ENCODE peak calls at places on chromosome 22, in six cellular contexts. One of them, this sample, is unnamed.

GRCh38 chr22:40922484-40923303 is 28.5 kb upstream of the RBX1 start:
- DNase-seq in neuronal stem cell: peak; percentile 42
- DNase-seq in mesenchymal stem cell: peak; percentile 74
- DNase-seq in IMR-90: peak; percentile 72
- DNase-seq in trophoblast cell: peak; percentile 91
- DNase-seq in H1: no peak
- DNase-seq in this sample: peak; percentile 43

GRCh38 chr22:21567456-21568206 is at the start of gene UBE2L3:
- DNase-seq in IMR-90: peak; percentile 74
- DNase-seq in mesenchymal stem cell: peak; percentile 88
- DNase-seq in trophoblast cell: peak; percentile 82
- DNase-seq in neuronal stem cell: peak; percentile 80
- DNase-seq in H1: peak; percentile 91
- DNase-seq in this sample: peak; percentile 94

GRCh38 chr22:44901301-44901700 is 108.5 kb downstream of the PHF21B start:
- DNase-seq in IMR-90: peak; percentile 13
- DNase-seq in neuronal stem cell: no peak
- DNase-seq in mesenchymal stem cell: peak; percentile 1
- DNase-seq in trophoblast cell: no peak
- DNase-seq in H1: no peak
- DNase-seq in this sample: peak; percentile 16

GRCh38 chr22:32788884-32789624 is 12.5 kb upstream of the TIMP3 start:
- DNase-seq in H1: no peak
- DNase-seq in mesenchymal stem cell: no peak
- DNase-seq in neuronal stem cell: no peak
- DNase-seq in trophoblast cell: peak; percentile 83
- DNase-seq in IMR-90: peak; percentile 72
- DNase-seq in this sample: peak; percentile 37

GRCh38 chr22:32411388-32411787 is 659 bp downstream of the RTCB start:
- DNase-seq in IMR-90: peak; percentile 40
- DNase-seq in H1: no peak
- DNase-seq in trophoblast cell: peak; percentile 71
- DNase-seq in neuronal stem cell: no peak
- DNase-seq in mesenchymal stem cell: peak; percentile 53
- DNase-seq in this sample: peak; percentile 44

GRCh38 chr22:42743501-42743991 is 22.9 kb upstream of the A4GALT start:
- DNase-seq in mesenchymal stem cell: peak; percentile 73
- DNase-seq in H1: no peak
- DNase-seq in IMR-90: no peak
- DNase-seq in neuronal stem cell: no peak
- DNase-seq in trophoblast cell: no peak
- DNase-seq in this sample: no peak

GRCh38 chr22:43951966-43952365 is 3.3 kb upstream of the SAMM50 start:
- DNase-seq in trophoblast cell: no peak
- DNase-seq in neuronal stem cell: no peak
- DNase-seq in IMR-90: no peak
- DNase-seq in mesenchymal stem cell: no peak
- DNase-seq in H1: peak; percentile 52
- DNase-seq in this sample: peak; percentile 2

GRCh38 chr22:16838073-16838472 is 12.9 kb upstream of the XKR3 start:
- DNase-seq in trophoblast cell: no peak
- DNase-seq in mesenchymal stem cell: no peak
- DNase-seq in neuronal stem cell: no peak
- DNase-seq in H1: no peak
- DNase-seq in IMR-90: no peak
- DNase-seq in this sample: no peak

GRCh38 chr22:42313804-42314581 is 43.5 kb upstream of the TCF20 start:
- DNase-seq in IMR-90: peak; percentile 54
- DNase-seq in mesenchymal stem cell: peak; percentile 86
- DNase-seq in trophoblast cell: peak; percentile 99
- DNase-seq in H1: peak; percentile 78
- DNase-seq in neuronal stem cell: peak; percentile 45
- DNase-seq in this sample: peak; percentile 94

GRCh38 chr22:36144886-36145541 is 15.5 kb downstream of the APOL3 start:
- DNase-seq in mesenchymal stem cell: peak; percentile 81
- DNase-seq in H1: peak; percentile 73
- DNase-seq in neuronal stem cell: peak; percentile 42
- DNase-seq in trophoblast cell: peak; percentile 77
- DNase-seq in IMR-90: peak; percentile 69
- DNase-seq in this sample: peak; percentile 90

GRCh38 chr22:44201556-44202129 is 20.9 kb downstream of the PARVG start:
- DNase-seq in IMR-90: no peak
- DNase-seq in trophoblast cell: no peak
- DNase-seq in H1: no peak
- DNase-seq in mesenchymal stem cell: no peak
- DNase-seq in neuronal stem cell: no peak
- DNase-seq in this sample: no peak

GRCh38 chr22:31692186-31692886 is 30.3 kb upstream of the PISD start:
- DNase-seq in IMR-90: peak; percentile 68
- DNase-seq in mesenchymal stem cell: peak; percentile 63
- DNase-seq in H1: no peak
- DNase-seq in trophoblast cell: no peak
- DNase-seq in neuronal stem cell: no peak
- DNase-seq in this sample: no peak

GRCh38 chr22:36351921-36352774 is 35.6 kb downstream of the MYH9 start:
- DNase-seq in H1: no peak
- DNase-seq in IMR-90: no peak
- DNase-seq in mesenchymal stem cell: no peak
- DNase-seq in neuronal stem cell: no peak
- DNase-seq in trophoblast cell: peak; percentile 50
- DNase-seq in this sample: peak; percentile 61

GRCh38 chr22:41966607-41967240 is 2.5 kb upstream of the SEPTIN3 start:
- DNase-seq in neuronal stem cell: no peak
- DNase-seq in mesenchymal stem cell: peak; percentile 92
- DNase-seq in H1: peak; percentile 62
- DNase-seq in IMR-90: peak; percentile 88
- DNase-seq in trophoblast cell: peak; percentile 95
- DNase-seq in this sample: peak; percentile 97

GRCh38 chr22:29049655-29050263 is 11.9 kb downstream of the C22orf31 start:
- DNase-seq in IMR-90: no peak
- DNase-seq in H1: no peak
- DNase-seq in trophoblast cell: no peak
- DNase-seq in mesenchymal stem cell: no peak
- DNase-seq in neuronal stem cell: no peak
- DNase-seq in this sample: no peak

GRCh38 chr22:36328635-36329216 is 59.0 kb downstream of the MYH9 start:
- DNase-seq in IMR-90: peak; percentile 96
- DNase-seq in trophoblast cell: peak; percentile 90
- DNase-seq in mesenchymal stem cell: peak; percentile 97
- DNase-seq in neuronal stem cell: no peak
- DNase-seq in H1: no peak
- DNase-seq in this sample: peak; percentile 66

GRCh38 chr22:29716814-29717213 is 3.0 kb upstream of the CABP7 start:
- DNase-seq in H1: peak; percentile 86
- DNase-seq in mesenchymal stem cell: peak; percentile 81
- DNase-seq in neuronal stem cell: peak; percentile 86
- DNase-seq in trophoblast cell: peak; percentile 81
- DNase-seq in IMR-90: peak; percentile 80
- DNase-seq in this sample: peak; percentile 90

GRCh38 chr22:25702571-25703167 is 39.3 kb upstream of the MYO18B start:
- DNase-seq in H1: no peak
- DNase-seq in trophoblast cell: no peak
- DNase-seq in mesenchymal stem cell: no peak
- DNase-seq in IMR-90: no peak
- DNase-seq in neuronal stem cell: no peak
- DNase-seq in this sample: no peak

GRCh38 chr22:42368379-42369249 is 63.6 kb downstream of the NFAM1 start:
- DNase-seq in mesenchymal stem cell: no peak
- DNase-seq in neuronal stem cell: no peak
- DNase-seq in IMR-90: no peak
- DNase-seq in H1: peak; percentile 88
- DNase-seq in trophoblast cell: peak; percentile 5
- DNase-seq in this sample: no peak

GRCh38 chr22:49327411-49327810 is 500.3 kb downstream of the BRD1 start:
- DNase-seq in H1: no peak
- DNase-seq in mesenchymal stem cell: no peak
- DNase-seq in IMR-90: no peak
- DNase-seq in neuronal stem cell: no peak
- DNase-seq in trophoblast cell: no peak
- DNase-seq in this sample: no peak

GRCh38 chr22:43081968-43082367 is 7.2 kb downstream of the TTLL1 start:
- DNase-seq in trophoblast cell: no peak
- DNase-seq in IMR-90: peak; percentile 19
- DNase-seq in mesenchymal stem cell: no peak
- DNase-seq in neuronal stem cell: no peak
- DNase-seq in H1: no peak
- DNase-seq in this sample: no peak

GRCh38 chr22:47192651-47193437 is 430.4 kb downstream of the TBC1D22A start:
- DNase-seq in neuronal stem cell: no peak
- DNase-seq in mesenchymal stem cell: no peak
- DNase-seq in IMR-90: no peak
- DNase-seq in trophoblast cell: no peak
- DNase-seq in H1: no peak
- DNase-seq in this sample: no peak

GRCh38 chr22:40799008-40799407 is 20.1 kb downstream of the SLC25A17 start:
- DNase-seq in neuronal stem cell: no peak
- DNase-seq in IMR-90: no peak
- DNase-seq in mesenchymal stem cell: no peak
- DNase-seq in H1: no peak
- DNase-seq in trophoblast cell: no peak
- DNase-seq in this sample: no peak

GRCh38 chr22:44023404-44024287 is 456 bp upstream of the PARVB start:
- DNase-seq in H1: peak; percentile 60
- DNase-seq in mesenchymal stem cell: peak; percentile 61
- DNase-seq in neuronal stem cell: no peak
- DNase-seq in trophoblast cell: peak; percentile 19
- DNase-seq in IMR-90: peak; percentile 12
- DNase-seq in this sample: peak; percentile 59

GRCh38 chr22:39623603-39624500 is 53.3 kb downstream of the CACNA1I start:
- DNase-seq in IMR-90: no peak
- DNase-seq in mesenchymal stem cell: no peak
- DNase-seq in H1: no peak
- DNase-seq in neuronal stem cell: no peak
- DNase-seq in trophoblast cell: no peak
- DNase-seq in this sample: no peak
- H4K8ac ChIP-seq in IMR-90: no peak overlapping the region
- H4K8ac ChIP-seq in mesenchymal stem cell: no peak overlapping the region
- H4K8ac ChIP-seq in H1: peak overlapping the region; percentile 78
- H4K8ac ChIP-seq in neuronal stem cell: peak overlapping the region; percentile 23
- H4K8ac ChIP-seq in trophoblast cell: no peak overlapping the region
- H4K8ac ChIP-seq in this sample: no peak overlapping the region

GRCh38 chr22:50342651-50343540 is at the start of gene PPP6R2:
- DNase-seq in neuronal stem cell: peak; percentile 79
- DNase-seq in mesenchymal stem cell: peak; percentile 79
- DNase-seq in trophoblast cell: peak; percentile 96
- DNase-seq in IMR-90: peak; percentile 35
- DNase-seq in H1: peak; percentile 96
- DNase-seq in this sample: peak; percentile 79

GRCh38 chr22:50340157-50340879 is 2.8 kb upstream of the PPP6R2 start:
- DNase-seq in trophoblast cell: peak; percentile 75
- DNase-seq in mesenchymal stem cell: peak; percentile 50
- DNase-seq in IMR-90: no peak
- DNase-seq in H1: no peak
- DNase-seq in neuronal stem cell: no peak
- DNase-seq in this sample: peak; percentile 73

GRCh38 chr22:50343541-50343935 is 411 bp downstream of the PPP6R2 start:
- DNase-seq in mesenchymal stem cell: no peak
- DNase-seq in trophoblast cell: no peak
- DNase-seq in IMR-90: no peak
- DNase-seq in neuronal stem cell: no peak
- DNase-seq in H1: no peak
- DNase-seq in this sample: no peak

GRCh38 chr22:50338860-50339462 is 4.2 kb upstream of the PPP6R2 start:
- DNase-seq in trophoblast cell: no peak
- DNase-seq in mesenchymal stem cell: no peak
- DNase-seq in H1: no peak
- DNase-seq in neuronal stem cell: no peak
- DNase-seq in IMR-90: no peak
- DNase-seq in this sample: no peak

GRCh38 chr22:50341977-50342650 is 1.0 kb upstream of the PPP6R2 start:
- DNase-seq in H1: peak; percentile 96
- DNase-seq in mesenchymal stem cell: peak; percentile 90
- DNase-seq in IMR-90: peak; percentile 75
- DNase-seq in trophoblast cell: peak; percentile 97
- DNase-seq in neuronal stem cell: peak; percentile 92
- DNase-seq in this sample: peak; percentile 92
- H3K4me3 ChIP-seq in H1: peak overlapping the region; percentile 94
- H3K4me3 ChIP-seq in mesenchymal stem cell: no peak overlapping the region
- H3K4me3 ChIP-seq in IMR-90: peak overlapping the region; percentile 57
- H3K4me3 ChIP-seq in trophoblast cell: no peak overlapping the region
- H3K4me3 ChIP-seq in neuronal stem cell: peak overlapping the region; percentile 64
- H3K4me3 ChIP-seq in this sample: no peak overlapping the region

GRCh38 chr22:27302501-27302900 is 499.1 kb downstream of the MN1 start:
- DNase-seq in neuronal stem cell: no peak
- DNase-seq in mesenchymal stem cell: no peak
- DNase-seq in H1: no peak
- DNase-seq in trophoblast cell: no peak
- DNase-seq in IMR-90: no peak
- DNase-seq in this sample: no peak

GRCh38 chr22:27300661-27301285 is 500.8 kb downstream of the MN1 start:
- DNase-seq in neuronal stem cell: no peak
- DNase-seq in trophoblast cell: no peak
- DNase-seq in IMR-90: no peak
- DNase-seq in mesenchymal stem cell: no peak
- DNase-seq in H1: no peak
- DNase-seq in this sample: no peak

GRCh38 chr22:27307545-27308279 is 493.8 kb downstream of the MN1 start:
- DNase-seq in neuronal stem cell: no peak
- DNase-seq in H1: no peak
- DNase-seq in IMR-90: no peak
- DNase-seq in trophoblast cell: no peak
- DNase-seq in mesenchymal stem cell: no peak
- DNase-seq in this sample: no peak

GRCh38 chr22:27306771-27307170 is 494.8 kb downstream of the MN1 start:
- DNase-seq in neuronal stem cell: no peak
- DNase-seq in H1: no peak
- DNase-seq in IMR-90: no peak
- DNase-seq in mesenchymal stem cell: no peak
- DNase-seq in trophoblast cell: no peak
- DNase-seq in this sample: no peak

GRCh38 chr22:27303718-27304117 is 497.8 kb downstream of the MN1 start:
- DNase-seq in mesenchymal stem cell: no peak
- DNase-seq in IMR-90: no peak
- DNase-seq in H1: no peak
- DNase-seq in neuronal stem cell: no peak
- DNase-seq in trophoblast cell: no peak
- DNase-seq in this sample: no peak
- H4K8ac ChIP-seq in mesenchymal stem cell: no peak overlapping the region
- H4K8ac ChIP-seq in IMR-90: no peak overlapping the region
- H4K8ac ChIP-seq in H1: no peak overlapping the region
- H4K8ac ChIP-seq in neuronal stem cell: no peak overlapping the region
- H4K8ac ChIP-seq in trophoblast cell: no peak overlapping the region
- H4K8ac ChIP-seq in this sample: no peak overlapping the region

DNA sequence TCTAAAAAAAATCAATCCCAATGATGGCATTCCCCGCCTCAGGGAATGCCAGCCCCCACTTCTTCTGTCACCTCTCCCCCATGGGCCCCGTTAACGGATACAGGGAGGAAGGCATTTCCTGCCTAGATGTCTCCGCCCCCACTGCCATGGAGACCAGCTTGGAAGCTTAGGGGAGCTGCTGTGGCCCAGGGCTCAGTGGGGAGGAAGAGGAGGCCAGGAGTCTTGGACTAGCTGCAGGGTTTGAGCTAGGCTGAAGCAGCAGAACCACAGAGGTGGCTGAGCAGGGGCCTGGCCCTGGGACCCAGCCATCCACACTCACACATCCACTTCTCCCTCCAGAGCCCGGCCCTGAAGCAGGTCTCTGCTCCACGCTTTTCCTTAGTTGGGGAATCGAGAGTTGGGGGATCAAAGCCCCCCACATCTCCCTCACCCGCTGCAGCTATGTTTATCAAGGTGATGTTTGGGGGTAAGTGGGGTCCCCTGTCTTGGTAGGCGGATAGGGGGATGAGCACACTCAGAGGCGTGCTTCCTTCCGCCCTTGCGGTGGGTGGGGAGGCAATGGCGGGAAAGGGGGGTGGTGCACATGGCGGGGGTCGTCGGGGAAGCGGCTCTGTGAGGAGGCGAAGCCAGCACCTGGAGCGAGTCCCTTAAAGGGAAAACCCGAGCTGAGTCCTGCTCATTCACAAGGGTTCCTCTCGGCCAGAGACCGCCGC is at the start of gene C22orf15:
- DNase-seq in H1: peak; percentile 71
- DNase-seq in mesenchymal stem cell: peak; percentile 58
- DNase-seq in IMR-90: peak; percentile 29
- DNase-seq in neuronal stem cell: no peak
- DNase-seq in trophoblast cell: no peak
- DNase-seq in this sample: peak; percentile 83
- H3K4me3 ChIP-seq in H1: peak within 1 kb of the TSS; percentile 48
- H3K4me3 ChIP-seq in mesenchymal stem cell: no peak within 1 kb of the TSS
- H3K4me3 ChIP-seq in IMR-90: no peak within 1 kb of the TSS
- H3K4me3 ChIP-seq in neuronal stem cell: no peak within 1 kb of the TSS
- H3K4me3 ChIP-seq in trophoblast cell: no peak within 1 kb of the TSS
- H3K4me3 ChIP-seq in this sample: no peak within 1 kb of the TSS

This sample was measured in mesendoderm.